ENCODE peak calls at places on chromosomes 1 and 21, in nine cellular contexts. P is memory B cell; L is stimulated activated naive B cell treated with anti-CD40 and anti-IgM and Interleukin-4, amounts not matched to agents 10 μg/mL and 1 μg/mL and 100 μg/mL, for 72 hours; G is heart left ventricle; M is aorta; F is K562; V is T-helper 9 cell; D is left ventricle myocardium inferior; J is fibroblast of the aortic adventitia. R is an unnamed sample.
A peak's percentile ranks its signal among the peaks of the same experiment; 100 is the strongest.

GRCh38 chr21:39188521-39189139 is 5.4 kb upstream of the PSMG1 start:
- DNase-seq in D (no peak), P (no peak), F (no peak), J (no peak), V (no peak), M (no peak), G (no peak), L (no peak), R (no peak)

GRCh38 chr1:33792216-33792615 is 71.7 kb upstream of the HMGB4 start:
- DNase-seq in G (no peak), P (no peak), L (no peak), J (no peak), V (no peak), M (no peak), D (no peak), F (no peak), R (no peak)

GRCh38 chr21:33196956-33197374 is 32.8 kb upstream of the IFNAR2 start:
- DNase-seq in D (peak; percentile 39), J (peak; percentile 72), G (peak; percentile 75), M (peak; percentile 60), F (peak; percentile 78), L (peak; percentile 31), P (peak; percentile 41), V (peak; percentile 35), R (peak; percentile 62)

GRCh38 chr1:3651011-3651938 is 1.0 kb upstream of the TP73 start:
- DNase-seq in F (peak; percentile 54), D (no peak), J (no peak), P (no peak), L (no peak), V (no peak), G (peak; percentile 23), M (peak; percentile 50), R (no peak)

GRCh38 chr1:85579619-85580018 is 942 bp upstream of the CCN1 start:
- DNase-seq in D (peak; percentile 36), P (no peak), J (peak; percentile 82), M (peak; percentile 60), G (peak; percentile 52), V (no peak), L (no peak), F (no peak), R (peak; percentile 30)

GRCh38 chr1:41102208-41102607 is 80.7 kb upstream of the SLFNL1 start:
- DNase-seq in P (no peak), F (no peak), D (peak; percentile 90), M (peak; percentile 92), G (peak; percentile 91), L (no peak), J (peak; percentile 100), V (no peak), R (peak; percentile 91)

GRCh38 chr1:5297878-5298239 is 643.5 kb downstream of the AJAP1 start:
- DNase-seq in F (no peak), L (no peak), J (no peak), M (no peak), P (no peak), D (no peak), V (no peak), G (no peak), R (no peak)

GRCh38 chr1:99657213-99658030 is 11.5 kb downstream of the PALMD start:
- DNase-seq in L (no peak), V (no peak), G (no peak), F (no peak), J (no peak), P (no peak), M (no peak), D (no peak), R (no peak)

GRCh38 chr1:183349201-183349711 is 68.9 kb downstream of the NMNAT2 start:
- DNase-seq in M (peak; percentile 50), P (no peak), V (no peak), F (no peak), L (no peak), D (no peak), G (peak; percentile 35), J (peak; percentile 64), R (no peak)

GRCh38 chr21:25867041-25867440 is 132.3 kb downstream of the GABPA start:
- DNase-seq in D (no peak), V (no peak), F (no peak), L (no peak), G (no peak), J (no peak), P (no peak), M (no peak), R (no peak)

GRCh38 chr1:46288485-46289133 is 14.8 kb downstream of the LRRC41 start:
- DNase-seq in D (no peak), L (no peak), G (no peak), J (peak; percentile 19), M (no peak), F (no peak), V (no peak), P (no peak), R (no peak)

GRCh38 chr1:244163861-244164562 is 112.9 kb downstream of the ZBTB18 start:
- DNase-seq in G (peak; percentile 67), D (peak; percentile 27), L (no peak), V (no peak), J (peak; percentile 97), M (no peak), P (no peak), F (no peak), R (no peak)

GRCh38 chr1:6872573-6873261 is 87.5 kb downstream of the CAMTA1 start:
- DNase-seq in L (no peak), J (peak; percentile 57), G (no peak), M (no peak), D (no peak), P (no peak), F (no peak), V (no peak), R (no peak)

GRCh38 chr1:186461014-186461413 is at the start of gene PDC:
- DNase-seq in D (no peak), V (no peak), F (no peak), P (no peak), G (no peak), L (no peak), M (no peak), J (no peak), R (no peak)

GRCh38 chr1:39154553-39155361 is 49.7 kb upstream of the MACF1 start:
- DNase-seq in P (no peak), D (peak; percentile 26), L (no peak), J (peak; percentile 96), G (peak; percentile 50), M (peak; percentile 62), F (no peak), V (no peak), R (peak; percentile 57)

R was measured in ovary.